ENCODE peak calls at places on chromosome 19, in six cellular contexts. B is IMR-90, F is choroid plexus epithelial cell, O is keratinocyte, V is cardiac fibroblast, J is GM12865. T is an unnamed sample.

GRCh38 chr19:44653977-44654784 is 10.5 kb downstream of the PVR start:
- DNase-seq in B (peak; percentile 43), V (peak; percentile 67), O (no peak), J (peak; percentile 90), F (peak; percentile 63), T (no peak)

GRCh38 chr19:11410682-11411081 is 8.4 kb downstream of the RGL3 start:
- DNase-seq in O (no peak), B (peak; percentile 37), V (no peak), J (no peak), F (peak; percentile 39), T (peak; percentile 13)

GRCh38 chr19:40687525-40688016 is 2.9 kb downstream of the NUMBL start:
- DNase-seq in B (peak; percentile 86), O (no peak), V (peak; percentile 83), F (peak; percentile 47), J (peak; percentile 37), T (no peak)

GRCh38 chr19:4077800-4078683 is 11.3 kb upstream of the ZBTB7A start:
- DNase-seq in J (peak; percentile 79), V (peak; percentile 54), F (no peak), O (no peak), B (no peak), T (no peak)

GRCh38 chr19:32816555-32817099 is 52.9 kb downstream of the SLC7A9 start:
- DNase-seq in B (no peak), J (no peak), F (no peak), O (no peak), V (no peak), T (no peak)

GRCh38 chr19:31448221-31448657 is 99.0 kb upstream of the TSHZ3 start:
- DNase-seq in J (no peak), V (peak; percentile 91), F (peak; percentile 83), O (no peak), B (peak; percentile 89), T (no peak)

GRCh38 chr19:3046621-3047306 is 15.5 kb downstream of the TLE5 start:
- DNase-seq in B (no peak), O (no peak), V (peak; percentile 51), F (no peak), J (no peak), T (no peak)

GRCh38 chr19:38267780-38268430 is 3.5 kb downstream of the SPINT2 start:
- DNase-seq in B (no peak), V (no peak), O (no peak), F (no peak), J (no peak), T (no peak)

GRCh38 chr19:55684946-55685681 is 10.1 kb downstream of the EPN1 start:
- DNase-seq in J (no peak), V (no peak), O (no peak), B (no peak), F (no peak), T (no peak)

GRCh38 chr19:13732337-13732736 is 32.0 kb upstream of the MRI1 start:
- DNase-seq in F (no peak), V (no peak), J (no peak), B (no peak), O (no peak), T (no peak)
- TF ChIP-seq CTCF in F (no peak), V (no peak), J (no peak), B (no peak), O (no peak), T (no peak)

GRCh38 chr19:676343-677105 is at the start of gene FSTL3:
- DNase-seq in F (no peak), V (peak; percentile 47), J (no peak), O (no peak), B (no peak), T (no peak)

GRCh38 chr19:677601-678380 is 1.6 kb downstream of the FSTL3 start:
- DNase-seq in F (peak; percentile 54), B (no peak), O (no peak), J (no peak), V (no peak), T (no peak)

GRCh38 chr19:678791-679388 is 2.7 kb downstream of the FSTL3 start:
- DNase-seq in O (no peak), V (no peak), J (no peak), F (no peak), B (no peak), T (no peak)

GRCh38 chr19:676007-676342 is 217 bp upstream of the FSTL3 start:
- DNase-seq in O (no peak), J (no peak), F (no peak), B (no peak), V (no peak), T (no peak)

DNA sequence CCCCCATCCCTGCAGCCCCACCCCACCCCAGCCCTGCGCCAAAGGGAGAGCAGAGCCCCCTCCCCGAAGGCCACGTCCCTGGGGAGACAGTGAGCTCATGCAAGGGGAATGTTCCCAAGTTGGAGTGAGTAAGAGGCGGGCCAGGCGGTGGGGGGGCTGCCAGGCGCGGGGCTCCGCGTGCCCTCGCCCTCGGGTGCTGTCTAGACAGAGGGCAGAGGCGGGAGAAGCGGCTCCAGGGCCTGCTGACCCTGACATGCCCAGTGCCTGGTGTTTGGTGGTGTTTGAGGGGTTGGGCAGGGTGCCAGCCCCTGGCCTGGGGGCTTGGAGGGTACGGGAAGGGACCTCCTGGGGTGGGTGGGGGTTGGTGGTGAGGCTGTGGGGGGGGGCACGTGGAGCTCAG is 1.0 kb downstream of the FSTL3 start:
- DNase-seq in F (peak; percentile 87), J (no peak), V (peak; percentile 89), O (no peak), B (peak; percentile 79), T (no peak)
- H3K4me3 ChIP-seq in F (peak overlapping the region; percentile 74), J (no peak overlapping the region), V (peak overlapping the region; percentile 72), O (peak overlapping the region; percentile 89), B (peak overlapping the region; percentile 81), T (peak overlapping the region; percentile 64)

DNA sequence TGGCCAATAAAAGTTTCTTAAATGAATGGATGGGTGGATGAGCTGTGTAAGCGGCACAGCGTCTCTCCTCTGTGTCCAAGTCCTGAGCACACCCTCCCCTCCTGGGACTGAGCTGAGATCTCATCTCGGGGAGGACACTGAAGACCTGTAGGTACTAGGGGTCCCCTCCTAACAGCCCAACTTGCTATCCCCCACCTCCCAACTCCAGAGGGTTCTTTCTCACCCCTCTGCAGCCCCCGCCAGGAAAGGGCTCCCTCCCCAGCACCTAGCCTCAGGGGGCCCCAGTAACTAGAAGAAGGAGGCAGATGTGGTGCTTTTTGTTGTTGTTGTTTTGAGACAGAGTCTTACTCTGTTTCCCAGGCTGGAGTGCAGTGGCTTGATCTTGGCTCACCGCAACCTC is 1.1 kb upstream of the NANOS3 start:
- DNase-seq in B (no peak), F (no peak), V (no peak), O (no peak), J (no peak), T (no peak)
- TF ChIP-seq CTCF in B (no peak), F (no peak), V (no peak), O (no peak), J (no peak), T (no peak)

GRCh38 chr19:16327911-16328823 is 3.5 kb downstream of the KLF2 start:
- DNase-seq in J (peak; percentile 78), B (peak; percentile 86), V (peak; percentile 94), O (no peak), F (peak; percentile 92), T (no peak)
- H3K4me3 ChIP-seq in J (peak overlapping the region; percentile 40), B (no peak overlapping the region), V (peak overlapping the region; percentile 22), O (no peak overlapping the region), F (peak overlapping the region; percentile 8), T (no peak overlapping the region)

GRCh38 chr19:5503598-5503997 is 48.4 kb downstream of the ZNRF4 start:
- DNase-seq in F (peak; percentile 9), O (no peak), J (peak; percentile 7), V (no peak), B (no peak), T (no peak)
- TF ChIP-seq CTCF in F (peak; percentile 17), O (no peak), J (no peak), V (peak; percentile 19), B (no peak), T (peak; percentile 30)

GRCh38 chr19:8194528-8195275 is 14.5 kb upstream of the CERS4 start:
- DNase-seq in O (no peak), V (no peak), F (no peak), B (no peak), J (peak; percentile 82), T (no peak)
- H3K4me3 ChIP-seq in O (no peak overlapping the region), V (no peak overlapping the region), F (no peak overlapping the region), B (no peak overlapping the region), J (peak overlapping the region; percentile 53), T (no peak overlapping the region)